ENCODE peak calls at places on chromosomes 3 and 15, in nine cellular contexts. G is endothelial cell, H is HFF-Myc, A is dorsolateral prefrontal cortex, B is upper lobe of right lung, L is heart left ventricle, Q is IMR-90, W is GM20000, N is A673. E is an unnamed sample.
A peak's percentile ranks its signal among the peaks of the same experiment; 100 is the strongest.

GRCh38 chr3:188529228-188529627 is 375.3 kb downstream of the LPP start:
- DNase-seq in Q (peak; percentile 78), B (no peak), G (no peak), H (no peak), A (no peak), W (no peak), L (no peak), N (no peak), E (no peak)

GRCh38 chr15:50051811-50052419 is 67.1 kb downstream of the ATP8B4 start:
- DNase-seq in W (peak; percentile 15), H (peak; percentile 61), Q (peak; percentile 91), G (peak; percentile 35), L (peak; percentile 31), A (peak; percentile 47), B (no peak), N (peak; percentile 66), E (no peak)

GRCh38 chr3:64684715-64685261 is 3.0 kb downstream of the ADAMTS9 start:
- DNase-seq in H (no peak), G (peak; percentile 18), Q (peak; percentile 46), N (no peak), L (peak; percentile 56), B (peak; percentile 76), A (peak; percentile 44), W (no peak), E (no peak)

GRCh38 chr3:32816439-32817194 is 1.2 kb upstream of the TRIM71 start:
- DNase-seq in H (no peak), L (no peak), B (peak; percentile 78), W (peak; percentile 68), G (peak; percentile 69), A (peak; percentile 58), Q (no peak), N (peak; percentile 39), E (no peak)

GRCh38 chr3:13563911-13564310 is 15.0 kb downstream of the FBLN2 start:
- DNase-seq in A (no peak), Q (no peak), H (no peak), N (no peak), B (no peak), G (no peak), W (no peak), L (no peak), E (no peak)

GRCh38 chr15:62486041-62486440 is 321.0 kb upstream of the C2CD4B start:
- DNase-seq in A (no peak), G (no peak), Q (no peak), H (no peak), B (no peak), W (no peak), L (no peak), N (no peak), E (no peak)

GRCh38 chr3:157329541-157329940 is 107.1 kb upstream of the PTX3 start:
- DNase-seq in H (no peak), A (no peak), W (no peak), Q (no peak), B (no peak), N (no peak), L (no peak), G (no peak), E (no peak)

GRCh38 chr3:9168230-9168629 is 81.2 kb downstream of the SRGAP3 start:
- DNase-seq in L (no peak), A (no peak), G (no peak), N (no peak), W (peak; percentile 77), B (no peak), Q (no peak), H (no peak), E (no peak)

GRCh38 chr3:52893723-52894122 is 3.6 kb downstream of the STIMATE start:
- DNase-seq in B (no peak), W (no peak), A (no peak), H (no peak), G (no peak), Q (no peak), N (no peak), L (peak; percentile 35), E (no peak)

GRCh38 chr3:52895416-52895815 is 1.9 kb downstream of the STIMATE start:
- DNase-seq in H (no peak), Q (no peak), G (no peak), A (no peak), W (no peak), B (no peak), N (no peak), L (no peak), E (no peak)

GRCh38 chr3:52894756-52895155 is 2.6 kb downstream of the STIMATE start:
- DNase-seq in L (no peak), N (no peak), H (no peak), Q (no peak), G (no peak), A (no peak), B (no peak), W (no peak), E (no peak)

GRCh38 chr3:52896613-52897012 is 735 bp downstream of the STIMATE start:
- DNase-seq in L (no peak), N (no peak), G (no peak), A (no peak), H (no peak), W (peak; percentile 55), Q (no peak), B (no peak), E (no peak)

DNA sequence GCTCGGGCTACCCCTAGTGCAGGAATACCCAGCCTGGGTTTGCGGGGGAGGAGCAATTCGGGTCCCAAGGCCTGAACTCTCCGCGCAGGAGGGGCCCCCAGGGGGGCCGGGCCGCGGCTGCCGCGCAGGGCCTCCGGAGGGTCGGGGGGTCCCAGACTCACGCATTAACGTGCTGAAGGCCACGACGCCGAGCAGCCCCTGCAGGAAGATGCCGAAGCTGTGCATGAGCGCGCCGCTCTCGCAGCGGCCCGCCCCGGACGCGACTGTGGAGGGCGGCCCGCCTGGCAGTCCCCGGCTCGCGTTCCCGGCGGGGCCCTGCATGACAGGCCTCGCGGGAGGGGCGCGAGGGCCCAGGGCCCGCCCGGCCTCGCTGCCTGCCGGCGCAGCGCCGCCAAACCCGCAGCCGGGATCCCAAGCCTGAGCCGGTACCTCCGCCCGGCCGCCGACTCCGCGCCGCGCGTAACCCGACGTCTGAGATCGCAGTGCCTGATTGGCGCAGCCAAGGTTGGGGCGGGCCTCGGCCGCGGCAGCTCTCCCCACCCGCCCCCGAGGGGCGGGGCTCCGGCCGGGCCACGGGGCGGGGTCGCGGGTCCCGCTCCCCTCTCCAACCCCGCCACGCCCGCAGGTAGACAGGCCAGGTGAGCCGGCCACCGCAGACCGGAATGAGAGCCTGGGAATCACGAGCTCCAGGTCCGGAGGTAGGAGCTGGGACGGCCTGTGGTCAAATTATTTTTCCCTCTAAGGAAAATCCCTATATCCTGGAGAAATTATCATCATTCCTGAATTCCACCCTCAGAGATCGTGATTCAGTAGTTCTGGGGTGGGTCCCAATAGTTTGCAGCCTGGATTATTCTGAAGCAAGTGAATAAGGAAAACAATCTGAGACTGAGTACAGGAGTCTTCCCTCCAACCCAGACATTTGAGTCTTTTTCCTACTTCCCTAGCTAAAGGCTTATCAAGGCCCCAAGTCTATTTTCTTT is at the start of gene STIMATE:
- DNase-seq in B (peak; percentile 96), L (peak; percentile 92), Q (peak; percentile 73), G (peak; percentile 79), N (peak; percentile 75), H (no peak), A (peak; percentile 92), W (peak; percentile 98), E (peak; percentile 78)
- TF ChIP-seq CTCF in B (no peak), L (no peak), Q (no peak), G (no peak), N (no peak), H (no peak), A (peak; percentile 45), W (no peak), E (no peak)

GRCh38 chr3:4981160-4981687 is 2.0 kb downstream of the BHLHE40 start:
- DNase-seq in W (no peak), L (no peak), N (no peak), Q (peak; percentile 34), B (no peak), A (no peak), G (no peak), H (no peak), E (no peak)
- TF ChIP-seq CTCF in W (no peak), L (no peak), N (no peak), Q (no peak), B (no peak), A (no peak), G (no peak), H (no peak), E (no peak)

GRCh38 chr3:47374587-47374986 is 6.2 kb upstream of the PTPN23 start:
- DNase-seq in G (no peak), B (no peak), H (no peak), Q (no peak), W (no peak), L (no peak), A (no peak), N (no peak), E (no peak)

GRCh38 chr3:47376393-47376792 is 4.4 kb upstream of the PTPN23 start:
- DNase-seq in A (no peak), G (no peak), H (no peak), L (no peak), B (no peak), N (no peak), W (no peak), Q (no peak), E (no peak)

GRCh38 chr3:47366833-47367232 is 14.0 kb upstream of the PTPN23 start:
- DNase-seq in W (no peak), G (no peak), L (no peak), N (no peak), Q (no peak), A (no peak), H (no peak), B (no peak), E (no peak)

GRCh38 chr3:47367631-47368030 is 13.2 kb upstream of the PTPN23 start:
- DNase-seq in N (no peak), B (no peak), G (no peak), L (no peak), A (no peak), Q (no peak), W (no peak), H (no peak), E (no peak)

DNA sequence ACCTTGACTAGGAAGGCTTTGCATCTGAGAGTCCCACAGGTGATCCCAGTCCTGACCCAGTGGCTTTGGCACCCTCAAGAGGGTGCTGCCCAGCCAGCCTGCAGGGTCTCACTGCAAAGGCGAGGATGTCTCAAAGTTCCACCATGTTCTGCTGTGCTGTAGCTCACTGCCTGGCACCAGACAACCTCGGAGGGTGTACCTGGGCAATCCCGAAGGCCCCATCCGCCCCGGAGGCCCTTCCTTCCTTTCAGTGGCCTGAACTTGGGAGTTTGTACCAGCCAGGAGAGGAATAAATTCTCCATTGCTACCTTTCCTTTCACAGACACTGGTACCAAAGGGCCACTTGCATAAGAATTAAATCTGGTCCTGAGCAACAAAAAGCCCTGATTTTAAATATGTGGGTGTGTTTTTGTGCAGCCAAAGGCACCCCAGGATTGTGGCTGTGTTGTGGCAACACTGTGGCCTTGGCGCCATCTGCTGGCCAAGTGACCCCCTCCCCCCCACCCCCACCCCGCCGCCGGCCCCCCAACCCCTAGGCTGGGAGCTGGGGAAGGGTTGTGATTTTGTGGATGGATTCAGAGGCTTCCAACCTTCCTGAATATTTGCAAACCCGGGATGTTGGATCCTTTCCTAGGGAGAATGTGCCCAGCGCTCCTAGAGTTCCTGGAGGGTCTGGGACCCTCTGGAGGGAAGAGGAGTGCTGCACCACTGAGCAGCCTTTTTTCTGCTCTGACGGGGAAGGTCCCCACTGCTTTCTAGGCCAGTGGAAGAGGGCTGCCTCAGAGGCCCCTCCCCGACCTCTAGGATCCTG is 9.7 kb upstream of the PTPN23 start:
- DNase-seq in Q (no peak), W (peak; percentile 77), H (no peak), L (no peak), N (no peak), G (peak; percentile 45), B (no peak), A (no peak), E (no peak)
- TF ChIP-seq CTCF in Q (peak; percentile 37), W (peak; percentile 21), H (peak; percentile 16), L (peak; percentile 37), N (no peak), G (peak; percentile 36), B (peak; percentile 50), A (peak; percentile 59), E (peak; percentile 19)

GRCh38 chr3:142981901-142982773 is 18.7 kb upstream of the PAQR9 start:
- DNase-seq in B (no peak), H (no peak), L (no peak), Q (no peak), N (no peak), G (no peak), A (no peak), W (no peak), E (no peak)
- TF ChIP-seq CTCF in B (no peak), H (no peak), L (no peak), Q (no peak), N (no peak), G (no peak), A (no peak), W (no peak), E (no peak)